ENCODE peak calls at places on chromosomes 4 and X, in seven cellular contexts. A is body of pancreas; Y is right cardiac atrium; K is CD4-positive, alpha-beta memory T cell; B is keratinocyte; X is RWPE2; M is heart left ventricle. Q is an unnamed sample. For H3K4me1 and H3K9me3, the result is how much of the 10 kb centered on the place peaks cover.

GRCh38 chrX:119654112-119654531 is 38.8 kb downstream of the SEPTIN6 start:
- DNase-seq in A (peak), Y (peak), K (no peak), B (no peak), X (no peak), M (peak), Q (no peak)

GRCh38 chrX:38212246-38212645 is 8.4 kb downstream of the SRPX start:
- DNase-seq in A (no peak), Y (no peak), K (no peak), B (no peak), X (no peak), M (no peak), Q (no peak)

GRCh38 chr4:40003986-40004385 is 26.3 kb upstream of the PDS5A start:
- DNase-seq in A (no peak), Y (no peak), K (no peak), B (no peak), X (no peak), M (no peak), Q (no peak)

GRCh38 chr4:184238072-184238743 is 20.5 kb upstream of the ENPP6 start:
- DNase-seq in A (no peak), Y (no peak), K (no peak), B (no peak), X (no peak), M (no peak), Q (no peak)

GRCh38 chr4:151407466-151408379 is 1.3 kb upstream of the FHIP1A start:
- DNase-seq in A (peak), Y (peak), K (peak), B (no peak), X (no peak), M (peak), Q (peak)

GRCh38 chr4:113116414-113117345 is 67.2 kb downstream of the ANK2 start:
- DNase-seq in A (peak), Y (no peak), K (no peak), B (no peak), X (no peak), M (peak), Q (no peak)

GRCh38 chr4:187469627-187470026 is 525.9 kb upstream of the ZFP42 start:
- DNase-seq in A (no peak), Y (no peak), K (no peak), B (no peak), X (no peak), M (no peak), Q (no peak)

GRCh38 chr4:88765729-88766128 is 68.1 kb upstream of the NAP1L5 start:
- DNase-seq in A (peak), Y (peak), K (no peak), B (no peak), X (no peak), M (peak), Q (no peak)

GRCh38 chr4:71445819-71446218 is 107.0 kb downstream of the SLC4A4 start:
- DNase-seq in A (no peak), Y (no peak), K (no peak), B (no peak), X (no peak), M (no peak), Q (no peak)

GRCh38 chr4:14719053-14719452 is 283.2 kb upstream of the CPEB2 start:
- DNase-seq in A (peak), Y (peak), K (no peak), B (no peak), X (no peak), M (peak), Q (no peak)

GRCh38 chr4:2408401-2408958 is 10.0 kb downstream of the ZFYVE28 start:
- DNase-seq in A (no peak), Y (peak), K (no peak), B (no peak), X (peak), M (no peak), Q (peak)

GRCh38 chrX:53456254-53456653 is 22.1 kb upstream of the HSD17B10 start:
- DNase-seq in A (no peak), Y (no peak), K (no peak), B (no peak), X (no peak), M (no peak), Q (no peak)

GRCh38 chr4:185082549-185082948 is 60.5 kb upstream of the SLC25A4 start:
- DNase-seq in A (no peak), Y (no peak), K (no peak), B (no peak), X (no peak), M (no peak), Q (no peak)

GRCh38 chr4:70948665-70949284 is 44.7 kb upstream of the DCK start:
- DNase-seq in A (no peak), Y (no peak), K (no peak), B (no peak), X (no peak), M (no peak), Q (no peak)

GRCh38 chr4:149638073-149638472 is 177.6 kb downstream of the IQCM start:
- DNase-seq in A (no peak), Y (no peak), K (no peak), B (no peak), X (no peak), M (no peak), Q (no peak)

GRCh38 chrX:30824275-30824674 is 64.8 kb downstream of the TAB3 start:
- DNase-seq in A (no peak), Y (no peak), K (no peak), B (no peak), X (no peak), M (no peak), Q (no peak)

GRCh38 chr4:68021185-68021584 is 57.9 kb upstream of the TMPRSS11A start:
- DNase-seq in A (no peak), Y (no peak), K (no peak), B (peak), X (no peak), M (no peak), Q (no peak)

GRCh38 chrX:79704325-79704724 is 310.2 kb upstream of the TBX22 start:
- DNase-seq in A (no peak), Y (no peak), K (no peak), B (no peak), X (no peak), M (no peak), Q (no peak)

GRCh38 chr4:68216501-68216900 is 29.0 kb downstream of the TMPRSS11B start:
- DNase-seq in A (no peak), Y (no peak), K (no peak), B (no peak), X (no peak), M (no peak), Q (no peak)

GRCh38 chr4:166143227-166143626 is 270.2 kb downstream of the TLL1 start:
- DNase-seq in A (no peak), Y (no peak), K (no peak), B (no peak), X (no peak), M (no peak), Q (no peak)

GRCh38 chrX:47361538-47362511 is 8.6 kb upstream of the ZNF157 start:
- DNase-seq in A (peak), Y (peak), K (peak), B (no peak), X (peak), M (peak), Q (peak)

GRCh38 chrX:87299563-87300160 is 217.9 kb upstream of the KLHL4 start:
- DNase-seq in A (no peak), Y (no peak), K (no peak), B (no peak), X (no peak), M (no peak), Q (no peak)

GRCh38 chr4:40662962-40663604 is 33.4 kb upstream of the RBM47 start:
- DNase-seq in A (peak), Y (no peak), K (no peak), B (no peak), X (no peak), M (no peak), Q (no peak)

GRCh38 chrX:120794525-120794975 is 81.1 kb downstream of the CT47B1 start:
- DNase-seq in A (no peak), Y (no peak), K (no peak), B (no peak), X (no peak), M (no peak), Q (no peak)

GRCh38 chr4:32192991-32193390 is 1472.8 kb downstream of the PCDH7 start:
- DNase-seq in A (no peak), Y (no peak), K (no peak), B (no peak), X (no peak), M (no peak), Q (no peak)

GRCh38 chr4:110106946-110107325 is 91.5 kb downstream of the ELOVL6 start:
- DNase-seq in A (no peak), Y (no peak), K (no peak), B (no peak), X (no peak), M (no peak), Q (no peak)

GRCh38 chr4:6938237-6938636 is 28.6 kb downstream of the TBC1D14 start:
- DNase-seq in A (no peak), Y (peak), K (no peak), B (no peak), X (no peak), M (peak), Q (no peak)
- H3K4me1 ChIP-seq in A (under half), Y (under half), K (half or more), B (under half), X (under half), M (under half), Q (half or more)

GRCh38 chr4:80239480-80239879 is 27.0 kb upstream of the FGF5 start:
- DNase-seq in A (no peak), Y (no peak), K (no peak), B (no peak), X (no peak), M (no peak), Q (no peak)

GRCh38 chr4:80233390-80233789 is 33.1 kb upstream of the FGF5 start:
- DNase-seq in A (no peak), Y (no peak), K (no peak), B (no peak), X (no peak), M (no peak), Q (no peak)

GRCh38 chr4:80232707-80233370 is 33.6 kb upstream of the FGF5 start:
- DNase-seq in A (no peak), Y (no peak), K (no peak), B (no peak), X (no peak), M (no peak), Q (no peak)

GRCh38 chr4:80237992-80238391 is 28.5 kb upstream of the FGF5 start:
- DNase-seq in A (no peak), Y (no peak), K (no peak), B (peak), X (peak), M (no peak), Q (no peak)

DNA sequence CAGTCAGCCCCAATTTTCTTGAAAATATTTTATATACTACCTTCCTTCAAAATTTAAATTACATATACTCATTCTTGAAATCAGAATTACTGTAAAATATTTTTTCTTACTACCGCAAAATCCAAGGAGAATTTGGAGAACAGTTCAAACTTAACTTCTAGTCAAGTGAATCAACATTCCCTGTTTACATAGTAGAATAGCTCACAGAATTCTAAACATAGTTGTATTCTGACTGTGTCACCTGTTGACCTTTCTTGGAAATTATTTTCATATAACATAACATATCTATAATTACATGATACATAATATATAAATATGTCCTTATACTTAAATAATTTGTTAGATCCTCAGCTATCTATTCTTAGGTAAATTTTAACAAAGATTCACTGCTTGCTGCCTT is 31.0 kb upstream of the FGF5 start:
- DNase-seq in A (no peak), Y (no peak), K (no peak), B (no peak), X (no peak), M (no peak), Q (no peak)
- H3K4me3 ChIP-seq in A (no peak), Y (no peak), K (no peak), B (no peak), X (no peak), M (no peak), Q (no peak)

GRCh38 chrX:155761185-155761584 is 120.0 kb upstream of the VAMP7 start:
- DNase-seq in A (no peak), Y (no peak), K (no peak), B (no peak), X (no peak), M (no peak), Q (no peak)

GRCh38 chrX:155755706-155756337 is 125.3 kb upstream of the VAMP7 start:
- DNase-seq in A (no peak), Y (no peak), K (no peak), B (no peak), X (no peak), M (no peak), Q (no peak)

GRCh38 chrX:155757366-155757765 is 123.8 kb upstream of the VAMP7 start:
- DNase-seq in A (no peak), Y (no peak), K (no peak), B (no peak), X (no peak), M (no peak), Q (no peak)
- H3K9me3 ChIP-seq in A (under half), Y (under half), K (under half), B (under half), X (under half), M (under half), Q (under half)

GRCh38 chr4:24731448-24731847 is 63.9 kb upstream of the SOD3 start:
- DNase-seq in A (no peak), Y (no peak), K (no peak), B (no peak), X (no peak), M (no peak), Q (no peak)
- H3K4me1 ChIP-seq in A (under half), Y (under half), K (under half), B (under half), X (under half), M (under half), Q (under half)

DNA sequence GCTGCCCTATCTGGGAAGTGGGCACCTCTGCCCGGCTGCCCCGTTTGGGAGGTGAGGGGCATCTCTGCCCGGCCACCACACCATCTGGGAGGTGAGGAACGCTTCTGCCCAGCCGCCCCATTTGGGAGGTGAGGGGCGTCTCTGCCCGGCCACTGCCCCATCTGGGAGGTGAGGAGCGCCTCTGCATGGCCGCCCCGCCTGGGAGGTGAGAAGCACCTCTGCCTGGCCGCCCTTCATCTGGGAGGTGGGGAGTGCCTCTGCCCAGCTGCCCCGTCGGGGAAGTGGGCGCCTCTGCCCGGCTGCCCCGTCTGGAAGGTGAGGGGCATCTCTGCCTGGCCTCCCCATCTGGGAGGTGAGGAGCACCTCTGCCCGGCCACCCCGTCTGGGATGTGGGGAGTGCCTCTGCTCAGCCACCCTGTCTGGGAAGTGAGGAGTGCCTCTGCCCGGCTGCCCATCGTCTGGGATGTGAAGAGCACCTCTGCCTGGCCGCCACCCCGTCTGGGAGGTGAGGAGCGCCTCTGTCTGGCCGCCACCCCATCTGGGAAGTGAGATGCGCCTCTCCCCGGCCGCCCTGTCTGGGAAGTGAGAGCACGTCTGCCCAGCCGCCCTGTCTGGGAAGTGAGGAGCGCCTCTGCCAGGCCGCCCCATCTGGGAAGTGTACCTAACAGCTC is 9.8 kb downstream of the PABPC1L2A start:
- DNase-seq in A (no peak), Y (no peak), K (no peak), B (no peak), X (no peak), M (peak), Q (no peak)
- H3K4me3 ChIP-seq in A (no peak), Y (no peak), K (no peak), B (no peak), X (no peak), M (no peak), Q (no peak)

GRCh38 chr4:111216791-111217190 is 593.9 kb upstream of the PITX2 start:
- DNase-seq in A (no peak), Y (no peak), K (no peak), B (no peak), X (no peak), M (no peak), Q (no peak)
- H3K9me3 ChIP-seq in A (under half), Y (under half), K (under half), B (under half), X (under half), M (under half), Q (under half)

GRCh38 chr4:7971159-7971631 is 31.5 kb upstream of the AFAP1 start:
- DNase-seq in A (no peak), Y (no peak), K (no peak), B (no peak), X (no peak), M (no peak), Q (no peak)
- H3K4me1 ChIP-seq in A (under half), Y (under half), K (half or more), B (half or more), X (under half), M (under half), Q (under half)

DNA sequence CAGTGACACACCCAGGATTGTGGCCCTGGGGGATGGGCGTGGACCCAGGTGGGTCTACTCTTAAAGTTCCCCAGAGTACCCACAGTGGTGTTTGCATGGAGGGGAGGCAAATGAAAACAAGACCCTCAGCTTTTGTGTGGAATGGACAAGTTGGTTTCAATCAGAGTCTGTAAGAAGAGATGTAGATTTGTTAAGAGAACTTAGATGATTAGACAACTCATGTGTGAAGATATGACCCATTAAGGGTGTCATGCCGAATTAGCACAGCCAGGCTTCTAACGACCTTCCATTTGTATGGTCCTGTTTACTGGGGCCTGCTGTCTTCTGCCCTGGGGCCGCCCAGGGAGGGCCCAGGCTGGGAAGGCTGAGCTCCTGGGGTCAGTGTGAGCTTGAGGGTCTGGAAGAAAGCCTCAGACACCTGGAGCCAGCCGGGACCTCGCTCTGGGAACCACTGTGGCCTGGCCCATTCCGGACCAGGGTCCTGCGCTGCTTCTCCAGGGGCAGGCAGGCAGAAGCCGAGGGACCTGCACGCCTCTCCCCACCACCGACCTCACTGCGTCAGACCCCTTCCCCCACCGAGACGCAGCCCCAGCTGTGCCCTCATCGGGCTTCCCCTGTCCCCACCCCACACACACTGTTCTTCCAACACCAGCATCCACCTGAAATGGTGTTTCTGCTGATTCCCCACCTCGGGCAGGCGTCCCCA is 20.4 kb downstream of the UVSSA start:
- DNase-seq in A (peak), Y (no peak), K (no peak), B (no peak), X (no peak), M (peak), Q (no peak)
- H3K4me3 ChIP-seq in A (no peak), Y (no peak), K (no peak), B (no peak), X (no peak), M (no peak), Q (no peak)

Q was measured in CD4-positive, CD25-positive, alpha-beta regulatory T cell.